ENCODE peak calls at places on chromosome 7, in four cellular contexts. B is retina; E is cardiac muscle cell; G is activated CD4-positive, alpha-beta T cell treated with anti-CD3 and anti-CD28 coated beads, Interleukin-2, amount 50 U/mL, for 1 hour. V is an unnamed sample.

GRCh38 chr7:20560325-20561180 is 54.9 kb upstream of the ABCB5 start:
- DNase-seq in B (no peak), E (no peak), G (no peak), V (no peak)

GRCh38 chr7:64639267-64640001 is 26.5 kb upstream of the ZNF107 start:
- DNase-seq in B (no peak), E (no peak), G (no peak), V (no peak)

GRCh38 chr7:41085244-41085643 is 617.6 kb downstream of the INHBA start:
- DNase-seq in B (no peak), E (no peak), G (no peak), V (no peak)

GRCh38 chr7:134696261-134696660 is 49.6 kb downstream of the BPGM start:
- DNase-seq in B (no peak), E (no peak), G (no peak), V (no peak)

GRCh38 chr7:139995034-139995915 is 67.5 kb downstream of the PARP12 start:
- DNase-seq in B (peak; percentile 53), E (peak; percentile 36), G (no peak), V (no peak)

GRCh38 chr7:120615703-120616102 is 242.2 kb downstream of the TSPAN12 start:
- DNase-seq in B (no peak), E (no peak), G (no peak), V (no peak)

GRCh38 chr7:4109481-4110110 is 572.5 kb upstream of the FOXK1 start:
- DNase-seq in B (no peak), E (no peak), G (no peak), V (no peak)

GRCh38 chr7:127833641-127834040 is 181.6 kb downstream of the SND1 start:
- DNase-seq in B (no peak), E (no peak), G (no peak), V (no peak)

GRCh38 chr7:116097365-116098009 is 66.9 kb upstream of the TFEC start:
- DNase-seq in B (no peak), E (no peak), G (no peak), V (no peak)

GRCh38 chr7:27248427-27248806 is 5.8 kb downstream of the EVX1 start:
- DNase-seq in B (no peak), E (no peak), G (no peak), V (no peak)

GRCh38 chr7:18975276-18975675 is 142.2 kb downstream of the TWIST1 start:
- DNase-seq in B (no peak), E (no peak), G (no peak), V (no peak)

GRCh38 chr7:5519515-5519928 is 95.9 kb upstream of the TNRC18 start:
- DNase-seq in B (no peak), E (no peak), G (no peak), V (no peak)

GRCh38 chr7:157097569-157097968 is 41.2 kb upstream of the UBE3C start:
- DNase-seq in B (no peak), E (no peak), G (no peak), V (no peak)

GRCh38 chr7:84817016-84817415 is 369.8 kb downstream of the SEMA3D start:
- DNase-seq in B (no peak), E (no peak), G (no peak), V (no peak)

GRCh38 chr7:155741805-155742204 is 70.5 kb downstream of the SHH start:
- DNase-seq in B (no peak), E (no peak), G (peak; percentile 21), V (no peak)

GRCh38 chr7:77258014-77258413 is 58.4 kb upstream of the FGL2 start:
- DNase-seq in B (no peak), E (no peak), G (no peak), V (no peak)

GRCh38 chr7:75991531-75992082 is 2.8 kb downstream of the TMEM120A start:
- DNase-seq in B (no peak), E (no peak), G (no peak), V (no peak)

GRCh38 chr7:36960105-36960504 is 235.8 kb upstream of the AOAH start:
- DNase-seq in B (no peak), E (no peak), G (no peak), V (no peak)

GRCh38 chr7:159211540-159212182 is 67.0 kb upstream of the VIPR2 start:
- DNase-seq in B (no peak), E (no peak), G (no peak), V (no peak)

GRCh38 chr7:41592226-41592625 is 110.7 kb downstream of the INHBA start:
- DNase-seq in B (no peak), E (no peak), G (no peak), V (no peak)

GRCh38 chr7:129163875-129164544 is 19.5 kb downstream of the TSPAN33 start:
- DNase-seq in B (peak; percentile 52), E (peak; percentile 58), G (no peak), V (no peak)

GRCh38 chr7:11373546-11374142 is 400.0 kb downstream of the PHF14 start:
- DNase-seq in B (peak; percentile 16), E (peak; percentile 33), G (no peak), V (no peak)

V was measured in breast epithelium.